ENCODE peak calls at places on chromosomes 5 and 9, in five cellular contexts. O is GM23248; V is HL-60; A is CD4-positive, alpha-beta T cell; H is neuronal stem cell. I is an unnamed sample.

GRCh38 chr5:135241536-135241935 is 157.5 kb downstream of the MACROH2A1 start:
- DNase-seq in O (no peak), A (no peak), H (no peak), V (no peak), I (no peak)

GRCh38 chr9:4661165-4662095 is 664 bp upstream of the PLPP6 start:
- DNase-seq in O (peak), V (no peak), H (no peak), A (no peak), I (peak)

GRCh38 chr9:35826071-35826701 is 2.3 kb downstream of the FAM221B start:
- DNase-seq in O (peak), A (no peak), V (peak), H (peak), I (peak)

GRCh38 chr5:64947801-64948200 is 179.1 kb downstream of the CWC27 start:
- DNase-seq in A (no peak), H (no peak), V (no peak), O (no peak), I (no peak)

GRCh38 chr9:130239741-130240241 is 25.8 kb upstream of the HMCN2 start:
- DNase-seq in H (no peak), V (no peak), O (peak), A (no peak), I (no peak)

GRCh38 chr9:32581512-32582143 is 8.7 kb upstream of the NDUFB6 start:
- DNase-seq in A (no peak), H (peak), V (no peak), O (peak), I (no peak)

GRCh38 chr9:82101475-82101874 is 112.9 kb downstream of the SPATA31D1 start:
- DNase-seq in O (no peak), H (no peak), A (no peak), V (no peak), I (no peak)

GRCh38 chr9:132150256-132150655 is 11.6 kb upstream of the NTNG2 start:
- DNase-seq in V (no peak), H (no peak), A (no peak), O (no peak), I (no peak)

GRCh38 chr5:7517006-7517405 is 121.1 kb downstream of the ADCY2 start:
- DNase-seq in O (no peak), V (no peak), H (no peak), A (no peak), I (no peak)

GRCh38 chr5:71586052-71586940 is 844 bp upstream of the MCCC2 start:
- DNase-seq in V (no peak), A (no peak), H (no peak), O (no peak), I (no peak)
- H3K27ac ChIP-seq in V (peak), A (peak), H (peak), O (peak), I (peak)

DNA sequence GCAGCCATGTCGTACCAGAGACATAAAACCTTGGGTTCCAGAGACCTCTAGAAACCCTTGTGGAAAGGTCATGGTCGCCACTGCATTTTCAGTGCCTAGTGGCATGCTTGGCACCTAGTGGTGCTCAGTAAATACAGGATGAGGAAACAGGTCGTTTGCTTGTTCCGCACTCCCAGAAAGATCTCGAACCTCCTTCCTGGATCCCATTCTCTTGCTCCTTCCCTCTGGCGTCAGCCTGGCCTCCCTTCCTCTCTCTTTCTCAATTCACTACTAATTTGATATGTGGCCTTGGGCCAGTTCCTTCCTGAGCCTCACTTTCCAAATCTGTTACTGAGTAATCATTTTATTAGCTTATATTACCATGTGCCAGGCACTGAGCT is 4.4 kb downstream of the NDST1 start:
- DNase-seq in O (peak), V (no peak), H (no peak), A (no peak), I (no peak)
- H3K27ac ChIP-seq in O (peak), V (no peak), H (no peak), A (no peak), I (peak)

DNA sequence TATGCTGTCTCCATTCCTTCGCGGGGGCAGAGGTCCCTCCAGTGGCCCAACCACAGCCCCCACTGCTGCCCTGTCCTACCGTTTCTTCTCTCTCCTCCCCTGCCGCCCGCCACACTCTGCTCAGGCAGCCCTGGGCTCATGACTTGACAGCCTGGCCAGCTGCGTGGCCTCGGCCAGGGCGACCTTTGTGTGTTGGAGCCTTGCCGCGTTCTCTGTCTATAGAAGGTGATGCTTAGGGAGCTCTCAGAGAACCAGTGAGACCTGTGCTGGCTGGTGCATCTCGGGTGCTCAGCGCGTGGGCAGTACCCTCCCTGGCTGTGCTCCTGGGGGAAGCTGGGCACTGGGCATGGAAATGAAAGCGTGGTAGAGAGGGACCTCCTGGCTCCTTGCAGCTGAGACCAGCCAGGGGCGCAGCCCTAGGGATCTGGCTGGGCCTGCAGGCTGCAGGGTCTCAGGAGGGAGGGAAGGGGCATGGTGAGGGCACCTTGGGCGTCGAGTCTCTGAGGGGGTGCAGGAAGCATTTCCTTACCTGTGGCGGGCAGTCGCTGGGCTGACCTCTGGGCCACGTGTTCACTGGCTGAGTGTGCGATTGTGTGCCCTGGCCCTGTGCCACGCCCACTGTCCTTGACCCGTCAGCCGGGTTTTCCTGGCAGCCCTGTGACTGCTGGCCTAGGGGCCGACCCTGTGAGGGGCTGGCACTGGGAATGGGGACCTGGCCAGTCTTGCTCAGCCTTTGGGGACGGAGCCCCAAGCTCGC is 50.3 kb downstream of the RXRA start:
- DNase-seq in V (no peak), H (no peak), A (no peak), O (no peak), I (no peak)
- H3K27ac ChIP-seq in V (peak), H (no peak), A (no peak), O (no peak), I (peak)

DNA sequence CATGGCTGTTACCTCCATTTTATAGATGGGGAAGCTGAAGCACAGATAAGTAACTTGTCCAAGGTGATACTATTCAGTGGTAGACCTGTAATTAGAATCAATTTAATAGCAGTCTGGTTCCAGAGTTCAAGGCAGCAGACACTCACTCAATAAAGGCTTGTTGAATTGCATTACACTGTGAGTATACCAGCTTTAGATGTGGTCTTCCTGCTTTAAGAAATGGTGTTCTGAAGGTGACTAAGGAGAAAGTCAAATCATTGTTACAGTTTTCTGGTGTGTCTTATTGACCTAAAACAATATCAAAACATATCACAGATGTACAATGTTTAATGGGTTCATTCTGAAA is 153.8 kb upstream of the ELL2 start:
- DNase-seq in V (no peak), O (no peak), A (no peak), H (no peak), I (no peak)
- H3K27ac ChIP-seq in V (no peak), O (no peak), A (no peak), H (no peak), I (no peak)

DNA sequence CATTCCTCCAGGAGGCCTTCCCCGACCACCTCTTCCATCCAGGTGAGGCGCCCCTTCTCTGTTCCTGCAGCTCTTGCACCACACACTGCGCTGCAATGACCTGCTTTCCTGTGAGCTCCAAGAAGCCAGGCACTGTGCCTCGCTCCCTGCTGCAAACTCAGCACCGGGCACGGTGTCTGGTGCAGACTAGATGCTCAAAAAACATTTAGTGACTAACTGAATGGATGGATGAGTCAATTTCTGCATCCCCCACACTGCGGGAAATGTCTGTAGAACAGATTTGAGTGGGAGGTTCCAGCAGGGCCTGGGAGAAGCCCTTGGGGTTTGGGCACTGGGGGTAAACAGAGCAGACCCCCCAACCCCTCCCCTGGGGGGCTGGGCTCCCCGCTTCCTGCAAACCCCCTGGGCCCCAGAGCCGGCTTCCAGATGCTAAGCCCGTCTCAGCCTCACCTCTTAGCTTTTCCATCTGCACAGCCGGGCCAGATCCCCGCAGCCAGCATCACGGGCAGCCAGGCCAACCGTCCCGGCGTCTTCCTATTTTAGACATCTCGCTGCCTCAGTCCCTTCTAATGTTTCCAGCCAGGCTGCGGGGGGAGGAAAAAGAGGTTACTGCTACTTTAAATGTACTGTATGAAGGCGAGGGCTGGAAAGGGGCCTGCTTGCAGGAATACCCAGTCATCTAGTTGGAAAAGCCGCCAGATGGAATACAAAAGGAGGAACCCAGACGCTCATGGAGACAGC is 66.9 kb upstream of the GGTA1 start:
- DNase-seq in O (peak), V (no peak), H (no peak), A (no peak), I (no peak)
- H3K27ac ChIP-seq in O (peak), V (no peak), H (no peak), A (no peak), I (no peak)

DNA sequence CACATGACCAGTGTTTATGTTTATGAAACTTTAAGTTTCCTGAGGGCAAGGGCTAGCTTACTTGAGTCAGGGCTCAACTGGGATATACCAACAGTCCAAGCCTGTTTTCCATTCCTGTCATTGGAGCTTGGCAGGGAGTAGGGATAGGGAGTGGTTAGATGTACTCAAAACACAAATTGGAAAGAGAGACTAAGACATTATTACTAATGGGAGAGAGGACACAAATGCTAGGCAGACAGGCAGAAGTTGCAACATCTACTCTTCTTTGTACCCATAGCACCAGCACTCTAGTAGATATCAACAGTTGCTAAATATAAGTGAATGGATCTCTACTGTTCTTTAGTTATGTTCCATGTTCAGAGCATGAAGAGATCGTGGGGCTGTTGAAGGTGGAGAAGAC is 62.8 kb downstream of the NPR3 start:
- DNase-seq in H (no peak), V (no peak), A (no peak), O (no peak), I (no peak)
- H3K27ac ChIP-seq in H (no peak), V (no peak), A (no peak), O (no peak), I (no peak)

DNA sequence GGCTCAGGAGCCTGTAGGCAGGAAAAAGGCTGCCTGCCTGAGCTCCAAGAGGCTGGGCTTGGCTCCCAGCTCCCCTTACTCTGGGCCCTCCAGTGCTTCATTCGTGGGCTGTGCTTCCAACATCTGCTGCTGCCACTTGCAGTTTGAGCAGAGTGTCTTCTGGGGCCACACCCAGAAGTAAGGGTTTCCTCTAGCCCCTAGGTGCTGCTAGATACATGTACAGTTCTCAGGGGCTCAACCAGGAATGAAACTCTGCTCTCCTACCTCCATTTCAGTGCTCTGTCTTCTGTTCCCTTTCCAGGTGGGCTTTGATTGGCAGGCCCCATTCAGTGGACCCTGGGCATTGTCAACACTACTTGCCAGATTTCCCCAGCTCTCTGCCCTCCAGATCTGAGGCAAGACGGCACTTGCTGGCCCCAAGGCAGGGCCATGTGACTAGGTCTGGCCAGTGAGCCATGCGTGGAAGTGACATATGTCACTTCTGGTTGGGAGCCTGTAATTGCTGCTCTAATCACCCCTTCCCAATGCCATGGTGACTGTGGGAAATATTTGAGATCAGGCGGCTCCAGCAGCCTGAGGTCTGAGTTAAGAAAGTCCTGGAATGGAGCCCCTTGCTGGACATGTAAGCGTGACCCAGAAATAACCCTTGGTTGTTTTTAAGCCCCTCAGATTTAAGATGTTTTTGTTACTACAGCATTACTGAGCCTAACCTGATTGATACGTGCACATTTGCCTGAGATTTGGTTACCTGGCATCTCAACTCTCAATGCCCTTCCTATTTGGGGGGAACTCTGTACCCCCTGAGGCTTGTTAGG is 9.4 kb upstream of the BOD1 start:
- DNase-seq in A (no peak), O (no peak), V (no peak), H (no peak), I (no peak)
- H3K27ac ChIP-seq in A (no peak), O (no peak), V (no peak), H (no peak), I (peak)

I was measured in caudate nucleus.